ENCODE peak calls at places on chromosomes 13 and 19, in nine cellular contexts. B, Q, L, C, Z, H, W, G and T are unnamed samples.

GRCh38 chr13:110521946-110522345 is 39.6 kb downstream of the RAB20 start:
- DNase-seq in B (no peak), Q (no peak), L (no peak), C (no peak), Z (no peak), H (no peak), W (no peak), G (no peak), T (no peak)

GRCh38 chr19:36418287-36419001 is at the start of gene ZFP82:
- DNase-seq in B (peak; percentile 71), Q (peak; percentile 95), L (peak; percentile 27), C (peak; percentile 96), Z (peak; percentile 25), H (peak; percentile 95), W (peak; percentile 35), G (peak; percentile 74), T (peak; percentile 44)

GRCh38 chr13:68099616-68100015 is 869.5 kb upstream of the PCDH9 start:
- DNase-seq in B (no peak), Q (no peak), L (peak; percentile 13), C (no peak), Z (peak; percentile 61), H (no peak), W (peak; percentile 59), G (no peak), T (no peak)

GRCh38 chr19:40466219-40467006 is at the start of gene SPTBN4:
- DNase-seq in B (peak; percentile 29), Q (peak; percentile 10), L (no peak), C (no peak), Z (no peak), H (no peak), W (no peak), G (no peak), T (no peak)

GRCh38 chr13:31909889-31910551 is 121.6 kb upstream of the FRY start:
- DNase-seq in B (peak; percentile 18), Q (peak; percentile 75), L (peak; percentile 42), C (no peak), Z (peak; percentile 63), H (peak; percentile 36), W (peak; percentile 54), G (peak; percentile 68), T (no peak)

GRCh38 chr13:25727776-25728175 is 324.0 kb downstream of the SHISA2 start:
- DNase-seq in B (no peak), Q (no peak), L (no peak), C (no peak), Z (no peak), H (no peak), W (no peak), G (no peak), T (no peak)

GRCh38 chr13:33873251-33873908 is 55.4 kb downstream of the RFC3 start:
- DNase-seq in B (no peak), Q (no peak), L (no peak), C (no peak), Z (no peak), H (no peak), W (no peak), G (no peak), T (no peak)

GRCh38 chr13:29140277-29140676 is 320.1 kb downstream of the MTUS2 start:
- DNase-seq in B (no peak), Q (no peak), L (no peak), C (no peak), Z (no peak), H (no peak), W (peak; percentile 22), G (no peak), T (no peak)

GRCh38 chr19:40253611-40254092 is 27.2 kb upstream of the CCNP start:
- DNase-seq in B (no peak), Q (no peak), L (no peak), C (no peak), Z (no peak), H (no peak), W (no peak), G (no peak), T (no peak)

GRCh38 chr13:37118002-37118401 is 12.5 kb upstream of the CSNK1A1L start:
- DNase-seq in B (no peak), Q (no peak), L (no peak), C (no peak), Z (no peak), H (no peak), W (no peak), G (no peak), T (no peak)

GRCh38 chr19:13172335-13173128 is 22.3 kb downstream of the IER2 start:
- DNase-seq in B (peak; percentile 67), Q (no peak), L (no peak), C (peak; percentile 69), Z (peak; percentile 98), H (no peak), W (no peak), G (no peak), T (no peak)

GRCh38 chr13:58907347-58907746 is 1256.4 kb downstream of the DIAPH3 start:
- DNase-seq in B (no peak), Q (no peak), L (no peak), C (no peak), Z (no peak), H (no peak), W (no peak), G (no peak), T (no peak)
- TF ChIP-seq CTCF in B (no peak), Q (peak; percentile 7), L (peak; percentile 34), C (no peak), Z (no peak), H (no peak), W (peak; percentile 9), G (peak; percentile 36), T (no peak)

DNA sequence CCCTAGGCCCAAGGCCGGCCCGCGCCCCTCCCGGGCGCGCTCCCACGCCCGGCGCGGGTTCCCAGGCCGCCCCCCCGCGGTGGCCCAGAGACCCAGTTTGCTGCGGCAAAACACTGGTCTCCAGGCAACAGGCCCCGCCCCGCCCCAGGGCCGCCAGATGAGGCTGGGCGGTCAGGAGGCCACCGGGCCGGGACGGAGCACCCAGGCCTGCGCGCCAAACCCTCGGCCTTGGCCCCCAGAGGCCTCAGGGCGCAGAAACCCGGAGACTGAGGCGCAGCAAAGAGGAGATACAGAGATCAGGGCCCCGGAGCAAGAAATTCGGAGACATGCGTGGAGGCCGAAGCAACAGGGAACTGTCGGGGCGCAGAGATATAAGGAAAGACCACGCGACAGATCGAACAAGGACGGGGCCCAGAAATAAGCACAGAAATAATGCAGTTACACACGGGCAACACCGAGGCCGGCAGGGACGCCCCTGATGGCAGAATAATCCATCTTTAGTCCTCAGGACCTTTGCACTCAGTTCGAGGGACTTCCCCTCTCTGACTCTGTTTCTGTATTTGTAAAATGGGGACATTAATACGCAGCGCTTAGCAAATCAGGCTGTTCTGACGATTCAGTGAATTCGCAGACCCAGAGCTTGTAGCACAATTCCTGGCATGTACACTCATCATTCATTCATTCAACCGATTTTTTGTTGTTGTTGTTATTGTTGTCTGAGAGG is 20.8 kb upstream of the ERCC1 start:
- DNase-seq in B (peak; percentile 90), Q (peak; percentile 96), L (no peak), C (peak; percentile 99), Z (peak; percentile 75), H (peak; percentile 93), W (no peak), G (peak; percentile 81), T (peak; percentile 63)
- TF ChIP-seq CTCF in B (no peak), Q (no peak), L (no peak), C (no peak), Z (no peak), H (no peak), W (no peak), G (no peak), T (no peak)

DNA sequence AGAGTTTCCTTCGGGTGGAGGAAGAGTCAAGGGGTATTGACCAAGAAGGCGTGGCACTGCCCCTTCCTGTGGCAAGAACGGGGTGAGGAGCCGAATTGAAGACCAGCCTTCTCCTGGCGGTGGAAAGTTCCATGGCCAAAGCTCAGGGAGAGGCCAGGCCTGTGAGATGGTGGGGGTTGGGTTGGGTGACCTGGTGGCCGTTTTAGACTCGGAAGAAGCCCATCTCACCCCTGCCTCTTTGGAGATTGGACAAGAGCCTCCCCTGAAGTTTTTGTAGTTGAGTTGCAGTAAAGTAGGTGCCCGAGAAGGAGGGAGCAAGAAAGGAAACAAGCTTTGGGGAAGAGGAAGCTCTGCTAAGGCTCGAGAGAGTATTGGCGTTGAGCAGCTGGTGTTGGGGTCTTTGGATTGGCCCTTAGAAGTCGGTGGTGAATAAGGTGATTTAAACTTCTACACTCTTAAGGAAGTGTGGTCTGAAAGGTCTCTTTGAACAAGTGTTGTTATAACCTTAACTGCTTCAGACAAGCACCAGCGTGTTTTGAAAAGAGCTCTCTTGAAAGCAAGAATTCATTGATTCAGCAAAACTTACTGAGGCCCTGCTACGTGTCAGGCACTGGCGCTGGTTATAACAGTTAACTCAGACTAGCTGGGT is 964 bp downstream of the SPINT2 start:
- DNase-seq in B (no peak), Q (no peak), L (no peak), C (no peak), Z (peak; percentile 40), H (no peak), W (no peak), G (no peak), T (no peak)
- TF ChIP-seq CTCF in B (peak; percentile 35), Q (no peak), L (no peak), C (peak; percentile 8), Z (no peak), H (no peak), W (no peak), G (peak; percentile 3), T (no peak)

GRCh38 chr19:42219812-42220750 is at the start of gene ZNF526:
- DNase-seq in B (peak; percentile 97), Q (peak; percentile 100), L (peak; percentile 94), C (peak; percentile 98), Z (peak; percentile 96), H (peak; percentile 98), W (peak; percentile 93), G (peak; percentile 96), T (peak; percentile 94)
- TF ChIP-seq CTCF in B (peak; percentile 10), Q (peak; percentile 39), L (no peak), C (no peak), Z (no peak), H (peak; percentile 10), W (no peak), G (no peak), T (no peak)